ENCODE peak calls at places on chromosomes 7 and 10, in seven cellular contexts. P, K, W, T, F, V and Z are unnamed samples.
A peak's percentile ranks its signal among the peaks of the same experiment; 100 is the strongest.

GRCh38 chr7:105013818-105014724 is at the start of gene KMT2E:
- DNase-seq in T (peak; percentile 90), K (peak; percentile 95), W (peak; percentile 86), F (peak; percentile 87), P (peak; percentile 95), V (peak; percentile 60), Z (peak; percentile 47)

GRCh38 chr7:40799-41750 is 151.3 kb upstream of the FAM20C start:
- DNase-seq in W (no peak), F (no peak), V (no peak), T (no peak), P (no peak), K (no peak), Z (no peak)

GRCh38 chr10:133614830-133615580 is 11.6 kb downstream of the FRG2B start:
- DNase-seq in V (no peak), P (no peak), K (no peak), T (no peak), W (peak; percentile 16), F (no peak), Z (peak; percentile 49)

GRCh38 chr10:92970301-92971070 is 90.1 kb upstream of the CYP26C1 start:
- DNase-seq in V (no peak), P (no peak), K (no peak), W (no peak), F (no peak), T (no peak), Z (no peak)

GRCh38 chr10:12803781-12804180 is 197.7 kb downstream of the CCDC3 start:
- DNase-seq in K (no peak), P (no peak), W (no peak), T (no peak), F (no peak), V (no peak), Z (no peak)

GRCh38 chr7:51162724-51163329 is 153.8 kb downstream of the COBL start:
- DNase-seq in F (peak; percentile 38), K (peak; percentile 88), V (peak; percentile 27), W (peak; percentile 82), T (peak; percentile 83), P (peak; percentile 86), Z (peak; percentile 86)

GRCh38 chr10:127157506-127158205 is 38.7 kb downstream of the INSYN2A start:
- DNase-seq in F (no peak), V (no peak), T (no peak), K (no peak), P (no peak), W (no peak), Z (peak; percentile 46)

GRCh38 chr10:132532784-132533560 is 4.6 kb upstream of the INPP5A start:
- DNase-seq in K (no peak), V (no peak), P (peak; percentile 62), F (no peak), W (no peak), T (no peak), Z (no peak)

GRCh38 chr7:727806-728460 is 852 bp upstream of the PRKAR1B start:
- DNase-seq in T (no peak), W (no peak), V (no peak), F (no peak), P (no peak), K (peak; percentile 30), Z (no peak)

GRCh38 chr10:125722811-125723210 is 3.3 kb downstream of the EDRF1 start:
- DNase-seq in P (no peak), V (no peak), T (no peak), F (no peak), K (no peak), W (no peak), Z (no peak)

GRCh38 chr10:16960573-16960972 is 143.3 kb upstream of the RSU1 start:
- DNase-seq in T (no peak), V (no peak), P (no peak), K (no peak), F (no peak), W (no peak), Z (no peak)

GRCh38 chr7:148747274-148747673 is 48.6 kb downstream of the CUL1 start:
- DNase-seq in F (no peak), P (no peak), T (no peak), V (no peak), W (peak; percentile 5), K (peak; percentile 63), Z (no peak)

GRCh38 chr7:133854739-133855138 is 272.4 kb upstream of the LRGUK start:
- DNase-seq in K (peak; percentile 18), P (peak; percentile 17), W (peak; percentile 53), V (no peak), F (no peak), T (no peak), Z (peak; percentile 57)

GRCh38 chr10:58189269-58189668 is 78.4 kb downstream of the IPMK start:
- DNase-seq in V (no peak), F (no peak), P (no peak), K (no peak), T (no peak), W (no peak), Z (peak; percentile 10)

GRCh38 chr10:49395741-49396665 is at the start of gene DRGX:
- DNase-seq in T (no peak), F (no peak), V (no peak), P (no peak), W (no peak), K (peak; percentile 73), Z (no peak)

GRCh38 chr10:70906953-70907618 is 18.7 kb upstream of the PCBD1 start:
- DNase-seq in T (no peak), V (no peak), F (no peak), K (no peak), P (no peak), W (no peak), Z (no peak)

GRCh38 chr10:1297566-1298301 is 241.5 kb downstream of the WDR37 start:
- DNase-seq in T (no peak), F (no peak), W (no peak), P (no peak), K (peak; percentile 66), V (no peak), Z (no peak)

GRCh38 chr7:105269397-105269796 is 119.3 kb downstream of the SRPK2 start:
- DNase-seq in W (no peak), K (no peak), F (no peak), P (no peak), V (no peak), T (no peak), Z (no peak)

GRCh38 chr7:97480700-97481410 is 251.0 kb upstream of the TAC1 start:
- DNase-seq in K (no peak), P (no peak), F (no peak), T (no peak), W (no peak), V (peak; percentile 10), Z (no peak)

GRCh38 chr10:119531067-119531466 is 11.5 kb downstream of the RGS10 start:
- DNase-seq in T (no peak), V (no peak), W (no peak), K (no peak), F (no peak), P (no peak), Z (no peak)

GRCh38 chr7:1254281-1255082 is 21.8 kb downstream of the UNCX start:
- DNase-seq in V (no peak), T (no peak), P (no peak), W (no peak), F (no peak), K (no peak), Z (no peak)

GRCh38 chr10:121828045-121828444 is 99.8 kb downstream of the ATE1 start:
- DNase-seq in W (no peak), P (no peak), T (no peak), K (no peak), V (no peak), F (no peak), Z (no peak)

GRCh38 chr7:104584620-104585019 is 256.2 kb downstream of the LHFPL3 start:
- DNase-seq in W (no peak), P (peak; percentile 8), T (no peak), F (no peak), V (no peak), K (no peak), Z (no peak)

GRCh38 chr7:139635521-139636240 is 112.2 kb downstream of the CLEC2L start:
- DNase-seq in K (peak; percentile 76), P (no peak), V (no peak), T (no peak), F (peak; percentile 40), W (no peak), Z (no peak)

GRCh38 chr10:101230185-101230917 is 1.1 kb upstream of the LBX1 start:
- DNase-seq in T (no peak), F (no peak), K (no peak), P (no peak), W (no peak), V (no peak), Z (no peak)

GRCh38 chr10:95183132-95183450 is 10.9 kb upstream of the ACSM6 start:
- DNase-seq in F (no peak), P (no peak), V (no peak), K (no peak), T (no peak), W (no peak), Z (no peak)

GRCh38 chr10:96610817-96611216 is 24.0 kb upstream of the TM9SF3 start:
- DNase-seq in W (no peak), K (no peak), T (no peak), F (no peak), P (peak; percentile 17), V (no peak), Z (no peak)

GRCh38 chr10:73950569-73950968 is 39.6 kb downstream of the PLAU start:
- DNase-seq in W (no peak), P (no peak), F (no peak), V (no peak), K (peak; percentile 71), T (no peak), Z (no peak)

GRCh38 chr7:20403356-20403755 is 72.7 kb downstream of the ITGB8 start:
- DNase-seq in F (no peak), T (no peak), W (no peak), V (no peak), P (no peak), K (no peak), Z (no peak)

GRCh38 chr7:14336256-14336655 is 346.8 kb upstream of the ETV1 start:
- DNase-seq in V (no peak), F (no peak), P (no peak), W (no peak), T (no peak), K (no peak), Z (no peak)

GRCh38 chr7:151255390-151255789 is 6.9 kb upstream of the SMARCD3 start:
- DNase-seq in F (no peak), P (no peak), W (no peak), K (no peak), V (no peak), T (no peak), Z (no peak)

GRCh38 chr7:55019329-55019690 is 493 bp downstream of the EGFR start:
- DNase-seq in T (no peak), V (peak; percentile 72), K (peak; percentile 72), W (no peak), P (peak; percentile 42), F (no peak), Z (no peak)

GRCh38 chr7:121741896-121742295 is 131.1 kb upstream of the PTPRZ1 start:
- DNase-seq in K (no peak), P (peak; percentile 22), V (no peak), F (no peak), W (peak; percentile 19), T (no peak), Z (no peak)

GRCh38 chr10:29804025-29804852 is 169.5 kb upstream of the SVIL start:
- DNase-seq in K (no peak), F (no peak), V (no peak), P (peak; percentile 88), W (no peak), T (peak; percentile 50), Z (no peak)

GRCh38 chr10:103592186-103593021 is 98.9 kb downstream of the NEURL1 start:
- DNase-seq in T (no peak), P (peak; percentile 24), W (no peak), K (peak; percentile 80), F (peak; percentile 20), V (peak; percentile 64), Z (no peak)

GRCh38 chr7:131555565-131556054 is 818 bp downstream of the PODXL start:
- DNase-seq in W (no peak), K (peak; percentile 28), P (peak; percentile 24), V (no peak), F (no peak), T (no peak), Z (no peak)